ENCODE peak calls at places on chromosomes 5 and 9, in six cellular contexts. Q is RCC 7860, H is amniotic epithelial cell, F is thoracic aorta, K is SW480, O is mammary epithelial cell. X is an unnamed sample.

GRCh38 chr5:1409386-1410110 is 35.7 kb downstream of the SLC6A3 start:
- DNase-seq in K (no peak), H (peak), F (no peak), Q (no peak), O (peak), X (peak)

GRCh38 chr5:147407094-147407681 is 102.7 kb downstream of the DPYSL3 start:
- DNase-seq in H (peak), O (no peak), F (peak), K (no peak), Q (no peak), X (no peak)

GRCh38 chr5:103582364-103582763 is 19.8 kb upstream of the NUDT12 start:
- DNase-seq in Q (peak), F (no peak), H (peak), K (peak), O (peak), X (peak)

GRCh38 chr5:75648712-75649111 is 37.5 kb downstream of the ANKDD1B start:
- DNase-seq in O (no peak), F (no peak), H (no peak), K (no peak), Q (no peak), X (no peak)

GRCh38 chr9:2506310-2506709 is 115.3 kb upstream of the VLDLR start:
- DNase-seq in Q (no peak), K (no peak), O (no peak), F (no peak), H (no peak), X (no peak)

GRCh38 chr5:74316064-74316586 is 324.4 kb downstream of the ENC1 start:
- DNase-seq in F (peak), H (peak), K (peak), O (peak), Q (peak), X (peak)

GRCh38 chr5:142472306-142472951 is 147.6 kb upstream of the SPRY4 start:
- DNase-seq in K (peak), F (no peak), Q (peak), O (peak), H (peak), X (peak)

GRCh38 chr5:112554089-112554977 is 135.3 kb upstream of the EPB41L4A start:
- DNase-seq in Q (no peak), O (no peak), K (no peak), F (no peak), H (no peak), X (no peak)

GRCh38 chr9:91181541-91181940 is 180.2 kb downstream of the AUH start:
- DNase-seq in H (no peak), K (no peak), O (no peak), Q (no peak), F (no peak), X (no peak)

GRCh38 chr9:71349218-71349617 is 227.8 kb upstream of the TRPM3 start:
- DNase-seq in H (peak), O (no peak), F (no peak), K (no peak), Q (peak), X (no peak)